ENCODE peak calls at places on chromosomes 1 and 21, in seven cellular contexts. K is activated naive CD4-positive, alpha-beta T cell; A is anterior cingulate cortex; Q is AG08395; G is adrenal gland; R is ovary; S is activated CD8-positive, alpha-beta memory T cell treated with anti-CD3 and anti-CD28 coated beads for 24 hours. I is an unnamed sample.

GRCh38 chr1:111399792-111400610 is 27.5 kb downstream of the OVGP1 start:
- DNase-seq in S (peak), G (peak), R (peak), A (no peak), K (no peak), Q (peak), I (peak)

GRCh38 chr21:45537746-45538291 is 4.4 kb downstream of the SLC19A1 start:
- DNase-seq in G (peak), S (peak), R (peak), Q (no peak), K (no peak), A (no peak), I (peak)

GRCh38 chr1:9233241-9233941 is 1.2 kb upstream of the H6PD start:
- DNase-seq in R (peak), Q (peak), A (no peak), K (no peak), G (peak), S (no peak), I (peak)

GRCh38 chr1:68207129-68207689 is 25.1 kb downstream of the WLS start:
- DNase-seq in A (no peak), S (no peak), G (no peak), K (no peak), Q (no peak), R (no peak), I (no peak)

GRCh38 chr21:34730756-34731445 is 62.1 kb downstream of the CLIC6 start:
- DNase-seq in A (no peak), Q (no peak), G (no peak), S (no peak), K (no peak), R (no peak), I (no peak)

GRCh38 chr1:152227310-152227928 is 3.4 kb upstream of the HRNR start:
- DNase-seq in S (no peak), Q (peak), K (no peak), R (no peak), G (no peak), A (no peak), I (no peak)

GRCh38 chr1:15409400-15410222 is at the start of gene EFHD2:
- DNase-seq in A (peak), S (peak), Q (peak), K (peak), R (peak), G (peak), I (peak)

GRCh38 chr1:244272471-244273261 is 179.0 kb downstream of the ADSS2 start:
- DNase-seq in S (peak), Q (peak), G (peak), K (peak), R (peak), A (peak), I (peak)

GRCh38 chr1:2050793-2051682 is 827 bp downstream of the PRKCZ start:
- DNase-seq in G (peak), K (no peak), Q (no peak), S (peak), R (no peak), A (no peak), I (no peak)

GRCh38 chr1:27000817-27001460 is 7.4 kb downstream of the TRNP1 start:
- DNase-seq in Q (no peak), K (no peak), G (no peak), S (no peak), R (no peak), A (no peak), I (no peak)

GRCh38 chr21:42818328-42818749 is 61.0 kb downstream of the WDR4 start:
- DNase-seq in G (peak), Q (peak), A (no peak), R (peak), K (peak), S (peak), I (peak)

GRCh38 chr1:76239470-76239918 is 164.9 kb downstream of the ST6GALNAC3 start:
- DNase-seq in G (no peak), Q (no peak), R (no peak), K (no peak), S (no peak), A (no peak), I (no peak)

GRCh38 chr1:45243476-45244343 is 37.3 kb upstream of the ZSWIM5 start:
- DNase-seq in R (no peak), S (no peak), Q (no peak), A (no peak), K (no peak), G (no peak), I (no peak)

GRCh38 chr1:167227934-167228378 is 7.3 kb downstream of the POU2F1 start:
- DNase-seq in Q (no peak), A (no peak), S (no peak), K (no peak), G (no peak), R (no peak), I (no peak)

GRCh38 chr1:25168193-25169071 is 63.9 kb downstream of the SYF2 start:
- DNase-seq in S (no peak), Q (peak), K (no peak), A (no peak), R (no peak), G (no peak), I (no peak)

GRCh38 chr1:160997323-160998038 is 23.5 kb downstream of the F11R start:
- DNase-seq in R (peak), S (peak), Q (peak), G (peak), K (no peak), A (peak), I (peak)

GRCh38 chr1:32539584-32540571 is 651 bp downstream of the ZBTB8A start:
- DNase-seq in A (no peak), Q (peak), K (no peak), R (peak), G (peak), S (peak), I (peak)

GRCh38 chr1:10794724-10795304 is 1.6 kb downstream of the CASZ1 start:
- DNase-seq in R (no peak), Q (no peak), S (no peak), A (no peak), K (no peak), G (peak), I (no peak)

GRCh38 chr1:55670331-55671082 is 455.3 kb upstream of the USP24 start:
- DNase-seq in S (no peak), Q (peak), A (no peak), R (no peak), K (no peak), G (no peak), I (no peak)

GRCh38 chr1:3471356-3472087 is 17.1 kb downstream of the ARHGEF16 start:
- DNase-seq in S (no peak), Q (peak), G (no peak), K (no peak), R (no peak), A (no peak), I (peak)

GRCh38 chr1:15617874-15618684 is 821 bp downstream of the DDI2 start:
- DNase-seq in K (no peak), S (no peak), A (no peak), R (no peak), G (no peak), Q (no peak), I (no peak)

GRCh38 chr1:23978825-23979224 is 1.3 kb downstream of the SRSF10 start:
- DNase-seq in A (no peak), R (no peak), Q (no peak), G (no peak), S (no peak), K (no peak), I (no peak)

GRCh38 chr21:46621457-46622182 is 13.9 kb upstream of the PRMT2 start:
- DNase-seq in G (no peak), R (no peak), Q (no peak), A (peak), K (no peak), S (no peak), I (no peak)

GRCh38 chr1:177586429-177586828 is 383.4 kb downstream of the SEC16B start:
- DNase-seq in A (no peak), R (no peak), Q (peak), K (no peak), S (no peak), G (no peak), I (no peak)

I was measured in left cardiac atrium.